ENCODE peak calls at places on chromosomes 6 and 20, in six cellular contexts. F, H, B, I, A and T are unnamed samples.

GRCh38 chr6:85679445-85680123 is 36.9 kb upstream of the SYNCRIP start:
- DNase-seq in H (no peak), I (peak; percentile 15), A (no peak), F (no peak), B (no peak), T (no peak)

GRCh38 chr20:3797592-3798404 is 1.7 kb downstream of the CDC25B start:
- DNase-seq in A (no peak), I (peak; percentile 68), B (peak; percentile 36), F (no peak), H (no peak), T (no peak)

GRCh38 chr6:99521557-99522286 is 6.5 kb upstream of the USP45 start:
- DNase-seq in B (peak; percentile 64), F (no peak), A (peak; percentile 23), H (no peak), I (no peak), T (no peak)

GRCh38 chr20:3398681-3399252 is 8.7 kb downstream of the DNAAF9 start:
- DNase-seq in B (peak; percentile 60), F (peak; percentile 50), H (no peak), I (no peak), A (no peak), T (no peak)

GRCh38 chr20:50303573-50304500 is 113.2 kb downstream of the CEBPB start:
- DNase-seq in I (no peak), F (no peak), H (no peak), B (peak; percentile 84), A (peak; percentile 70), T (no peak)

GRCh38 chr6:29845405-29846006 is 17.9 kb downstream of the HLA-G start:
- DNase-seq in I (peak; percentile 77), F (no peak), A (no peak), B (no peak), H (no peak), T (no peak)

GRCh38 chr6:28443112-28443773 is at the start of gene ZSCAN23:
- DNase-seq in H (peak; percentile 77), I (peak; percentile 94), F (peak; percentile 70), A (peak; percentile 86), B (peak; percentile 92), T (peak; percentile 70)

GRCh38 chr20:49692941-49693340 is 20.7 kb downstream of the B4GALT5 start:
- DNase-seq in H (no peak), I (no peak), F (no peak), A (no peak), B (no peak), T (no peak)

GRCh38 chr6:79173378-79173777 is 61.1 kb downstream of the HMGN3 start:
- DNase-seq in A (no peak), F (no peak), H (no peak), B (no peak), I (no peak), T (no peak)

GRCh38 chr20:46099491-46100287 is 9.9 kb upstream of the NCOA5 start:
- DNase-seq in H (no peak), B (no peak), A (no peak), I (peak; percentile 30), F (no peak), T (no peak)

GRCh38 chr6:36577298-36577697 is 16.9 kb upstream of the SRSF3 start:
- DNase-seq in B (peak; percentile 97), I (no peak), A (no peak), F (peak; percentile 42), H (no peak), T (no peak)

GRCh38 chr20:2709205-2709981 is 16.8 kb downstream of the EBF4 start:
- DNase-seq in A (no peak), F (no peak), H (no peak), I (no peak), B (no peak), T (no peak)

DNA sequence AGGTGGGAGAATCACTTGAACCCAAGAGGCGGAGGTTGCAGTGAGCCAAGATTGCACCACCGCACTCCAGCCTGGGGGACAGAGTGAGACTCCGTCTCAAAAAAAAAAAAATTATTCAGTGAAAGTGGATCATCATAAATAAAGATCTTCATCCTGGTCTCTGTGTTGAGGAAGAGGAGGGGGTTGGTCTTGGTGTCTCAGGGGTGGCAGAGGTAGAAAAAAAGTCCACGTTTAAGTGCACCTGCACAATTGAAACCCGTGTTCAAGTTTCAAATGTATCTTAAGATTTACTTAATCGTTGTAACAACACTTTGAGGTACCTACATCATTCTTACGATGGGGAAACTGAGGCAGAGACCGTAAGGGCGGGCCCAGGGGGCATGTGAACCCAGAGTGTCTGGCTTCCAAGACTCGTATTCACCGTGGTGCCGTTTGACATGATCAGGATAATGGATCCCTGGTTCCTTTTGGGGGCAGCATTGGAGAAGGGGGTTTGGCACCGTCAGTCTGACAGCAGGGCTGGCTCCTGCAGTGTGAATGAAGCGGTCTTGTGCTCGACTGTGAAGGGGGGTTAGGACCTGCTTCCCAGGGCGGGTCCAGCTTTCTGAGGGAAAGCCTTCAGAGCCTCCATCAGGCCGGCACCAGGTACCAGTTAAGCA is 32.9 kb upstream of the ID1 start:
- DNase-seq in H (no peak), I (no peak), A (no peak), B (no peak), F (no peak), T (peak; percentile 25)
- TF ChIP-seq CTCF in H (no peak), I (no peak), A (no peak), B (no peak), F (no peak), T (no peak)

GRCh38 chr6:86913795-86914194 is 23.5 kb upstream of the HTR1E start:
- DNase-seq in A (no peak), I (no peak), H (no peak), F (no peak), B (peak; percentile 70), T (no peak)
- TF ChIP-seq CTCF in A (no peak), I (no peak), H (no peak), F (no peak), B (no peak), T (no peak)

GRCh38 chr6:161370882-161371281 is 97.0 kb upstream of the AGPAT4 start:
- DNase-seq in F (peak; percentile 42), B (peak; percentile 65), H (peak; percentile 66), A (peak; percentile 67), I (peak; percentile 71), T (peak; percentile 70)
- TF ChIP-seq CTCF in F (peak; percentile 96), B (peak; percentile 95), H (peak; percentile 92), A (peak; percentile 91), I (peak; percentile 82), T (peak; percentile 95)

DNA sequence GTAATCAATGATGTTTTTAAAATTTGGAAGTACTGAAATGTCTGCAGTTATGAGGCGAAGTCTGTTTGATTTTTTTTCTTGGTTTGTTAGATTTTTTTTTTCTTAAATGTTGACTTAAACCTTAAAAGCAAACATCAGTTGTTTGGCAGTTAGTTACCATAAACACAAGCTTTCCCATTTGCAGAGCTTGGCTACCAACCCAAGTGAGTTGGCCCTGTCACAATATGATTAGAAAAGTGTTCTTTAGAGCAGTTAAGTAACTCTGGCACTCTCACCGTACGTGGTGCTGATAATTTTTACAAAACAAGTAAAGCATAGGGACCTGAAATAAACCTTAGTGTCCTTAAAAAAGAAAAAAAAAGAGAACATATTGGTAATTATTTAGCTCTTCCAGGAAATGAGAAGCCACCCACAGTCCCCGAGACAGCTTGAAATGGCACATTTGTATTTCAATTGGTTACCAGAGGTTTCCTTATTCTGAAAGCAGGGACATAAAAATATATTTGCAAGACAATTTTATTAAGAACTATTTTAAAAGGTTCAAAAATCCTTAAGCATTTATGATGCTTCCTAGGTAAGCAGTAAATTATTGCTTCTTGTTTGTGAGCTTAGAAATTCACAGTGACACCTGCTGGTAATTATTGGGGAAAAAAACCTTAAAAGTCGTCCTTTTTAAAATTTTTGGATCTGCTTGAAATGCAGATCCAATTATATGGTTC is 3.9 kb downstream of the HEY2 start:
- DNase-seq in F (no peak), I (no peak), B (peak; percentile 32), H (no peak), A (no peak), T (no peak)
- TF ChIP-seq CTCF in F (peak; percentile 46), I (peak; percentile 70), B (no peak), H (peak; percentile 78), A (peak; percentile 44), T (peak; percentile 62)